ENCODE peak calls at places on chromosomes 11 and 22, in four cellular contexts. One of them, this sample, is unnamed.

GRCh38 chr11:65414776-65415498 is 7.7 kb upstream of the NEAT1 start:
- DNase-seq in CD8-positive, alpha-beta memory T cell: no peak
- DNase-seq in neural crest cell: no peak
- DNase-seq in upper lobe of right lung: peak
- DNase-seq in this sample: no peak

GRCh38 chr11:2798951-2799761 is 86.4 kb downstream of the CDKN1C start:
- DNase-seq in neural crest cell: no peak
- DNase-seq in upper lobe of right lung: peak
- DNase-seq in CD8-positive, alpha-beta memory T cell: no peak
- DNase-seq in this sample: peak

GRCh38 chr11:73306069-73306468 is 2.0 kb upstream of the ARHGEF17 start:
- DNase-seq in upper lobe of right lung: no peak
- DNase-seq in neural crest cell: no peak
- DNase-seq in CD8-positive, alpha-beta memory T cell: no peak
- DNase-seq in this sample: no peak

GRCh38 chr22:32309585-32310251 is 47.9 kb upstream of the RFPL3 start:
- DNase-seq in upper lobe of right lung: no peak
- DNase-seq in CD8-positive, alpha-beta memory T cell: no peak
- DNase-seq in neural crest cell: no peak
- DNase-seq in this sample: no peak

GRCh38 chr11:65083134-65083833 is 556 bp downstream of the CDCA5 start:
- DNase-seq in CD8-positive, alpha-beta memory T cell: no peak
- DNase-seq in upper lobe of right lung: no peak
- DNase-seq in neural crest cell: no peak
- DNase-seq in this sample: no peak

GRCh38 chr11:36488096-36488495 is 22.0 kb downstream of the TRAF6 start:
- DNase-seq in CD8-positive, alpha-beta memory T cell: no peak
- DNase-seq in upper lobe of right lung: no peak
- DNase-seq in neural crest cell: no peak
- DNase-seq in this sample: no peak

GRCh38 chr11:76207642-76208378 is 1.5 kb upstream of the WNT11 start:
- DNase-seq in upper lobe of right lung: peak
- DNase-seq in CD8-positive, alpha-beta memory T cell: peak
- DNase-seq in neural crest cell: peak
- DNase-seq in this sample: peak

GRCh38 chr11:63417174-63417852 is 47.7 kb downstream of the SLC22A9 start:
- DNase-seq in neural crest cell: no peak
- DNase-seq in CD8-positive, alpha-beta memory T cell: no peak
- DNase-seq in upper lobe of right lung: no peak
- DNase-seq in this sample: no peak

GRCh38 chr22:37401401-37401859 is 25.8 kb downstream of the ELFN2 start:
- DNase-seq in neural crest cell: no peak
- DNase-seq in upper lobe of right lung: no peak
- DNase-seq in CD8-positive, alpha-beta memory T cell: no peak
- DNase-seq in this sample: no peak

GRCh38 chr11:108368134-108368533 is 99.2 kb downstream of the C11orf65 start:
- DNase-seq in CD8-positive, alpha-beta memory T cell: no peak
- DNase-seq in upper lobe of right lung: no peak
- DNase-seq in neural crest cell: no peak
- DNase-seq in this sample: no peak

GRCh38 chr11:69524991-69525411 is 43.5 kb downstream of the LINC01488 start:
- DNase-seq in CD8-positive, alpha-beta memory T cell: no peak
- DNase-seq in neural crest cell: no peak
- DNase-seq in upper lobe of right lung: peak
- DNase-seq in this sample: no peak

GRCh38 chr22:46070722-46071450 is 79.4 kb upstream of the PPARA start:
- DNase-seq in upper lobe of right lung: peak
- DNase-seq in neural crest cell: no peak
- DNase-seq in CD8-positive, alpha-beta memory T cell: peak
- DNase-seq in this sample: peak

GRCh38 chr22:44192098-44192810 is 11.5 kb downstream of the PARVG start:
- DNase-seq in CD8-positive, alpha-beta memory T cell: peak
- DNase-seq in neural crest cell: peak
- DNase-seq in upper lobe of right lung: no peak
- DNase-seq in this sample: peak

GRCh38 chr22:44646668-44647067 is 55.3 kb upstream of the PRR5 start:
- DNase-seq in upper lobe of right lung: no peak
- DNase-seq in neural crest cell: no peak
- DNase-seq in CD8-positive, alpha-beta memory T cell: no peak
- DNase-seq in this sample: no peak

GRCh38 chr22:47850644-47851151 is 1088.2 kb downstream of the TBC1D22A start:
- DNase-seq in CD8-positive, alpha-beta memory T cell: no peak
- DNase-seq in neural crest cell: no peak
- DNase-seq in upper lobe of right lung: no peak
- DNase-seq in this sample: no peak

GRCh38 chr11:69241844-69242582 is 51.9 kb upstream of the MYEOV start:
- DNase-seq in CD8-positive, alpha-beta memory T cell: peak
- DNase-seq in neural crest cell: no peak
- DNase-seq in upper lobe of right lung: no peak
- DNase-seq in this sample: no peak

GRCh38 chr11:72778535-72779494 is 15.0 kb downstream of the STARD10 start:
- DNase-seq in upper lobe of right lung: no peak
- DNase-seq in CD8-positive, alpha-beta memory T cell: no peak
- DNase-seq in neural crest cell: no peak
- DNase-seq in this sample: no peak

GRCh38 chr11:130762342-130763037 is 153.8 kb downstream of the SNX19 start:
- DNase-seq in CD8-positive, alpha-beta memory T cell: no peak
- DNase-seq in upper lobe of right lung: no peak
- DNase-seq in neural crest cell: no peak
- DNase-seq in this sample: no peak

GRCh38 chr22:47344414-47344813 is 582.0 kb downstream of the TBC1D22A start:
- DNase-seq in neural crest cell: no peak
- DNase-seq in CD8-positive, alpha-beta memory T cell: no peak
- DNase-seq in upper lobe of right lung: no peak
- DNase-seq in this sample: no peak

GRCh38 chr22:35688913-35689675 is 28.6 kb upstream of the APOL5 start:
- DNase-seq in neural crest cell: no peak
- DNase-seq in CD8-positive, alpha-beta memory T cell: no peak
- DNase-seq in upper lobe of right lung: no peak
- DNase-seq in this sample: no peak

GRCh38 chr11:72066855-72067254 is 13.5 kb downstream of the NUMA1 start:
- DNase-seq in CD8-positive, alpha-beta memory T cell: no peak
- DNase-seq in upper lobe of right lung: no peak
- DNase-seq in neural crest cell: no peak
- DNase-seq in this sample: no peak

GRCh38 chr22:48414662-48415061 is 1413.0 kb downstream of the BRD1 start:
- DNase-seq in upper lobe of right lung: peak
- DNase-seq in neural crest cell: no peak
- DNase-seq in CD8-positive, alpha-beta memory T cell: no peak
- DNase-seq in this sample: no peak

GRCh38 chr11:14544611-14545010 is 24.4 kb upstream of the PSMA1 start:
- DNase-seq in CD8-positive, alpha-beta memory T cell: no peak
- DNase-seq in neural crest cell: no peak
- DNase-seq in upper lobe of right lung: no peak
- DNase-seq in this sample: no peak

GRCh38 chr11:115958089-115959000 is 454.1 kb upstream of the CADM1 start:
- DNase-seq in neural crest cell: no peak
- DNase-seq in CD8-positive, alpha-beta memory T cell: no peak
- DNase-seq in upper lobe of right lung: no peak
- DNase-seq in this sample: no peak

GRCh38 chr11:34466802-34467488 is 28.2 kb downstream of the CAT start:
- DNase-seq in CD8-positive, alpha-beta memory T cell: no peak
- DNase-seq in upper lobe of right lung: no peak
- DNase-seq in neural crest cell: no peak
- DNase-seq in this sample: no peak

GRCh38 chr11:70323811-70324210 is 53.3 kb downstream of the PPFIA1 start:
- DNase-seq in neural crest cell: no peak
- DNase-seq in CD8-positive, alpha-beta memory T cell: no peak
- DNase-seq in upper lobe of right lung: no peak
- DNase-seq in this sample: no peak

GRCh38 chr11:24747275-24748251 is 250.7 kb downstream of the LUZP2 start:
- DNase-seq in CD8-positive, alpha-beta memory T cell: no peak
- DNase-seq in neural crest cell: no peak
- DNase-seq in upper lobe of right lung: no peak
- DNase-seq in this sample: no peak

GRCh38 chr11:65506316-65506769 is 7.5 kb downstream of the MALAT1 start:
- DNase-seq in upper lobe of right lung: no peak
- DNase-seq in neural crest cell: no peak
- DNase-seq in CD8-positive, alpha-beta memory T cell: peak
- DNase-seq in this sample: no peak

GRCh38 chr11:89441606-89442005 is 49.6 kb downstream of the NOX4 start:
- DNase-seq in upper lobe of right lung: no peak
- DNase-seq in neural crest cell: no peak
- DNase-seq in CD8-positive, alpha-beta memory T cell: no peak
- DNase-seq in this sample: no peak

GRCh38 chr11:95692526-95693270 is 96.9 kb downstream of the FAM76B start:
- DNase-seq in CD8-positive, alpha-beta memory T cell: no peak
- DNase-seq in neural crest cell: no peak
- DNase-seq in upper lobe of right lung: no peak
- DNase-seq in this sample: no peak

GRCh38 chr11:32478277-32478731 is 43.0 kb upstream of the WT1 start:
- DNase-seq in CD8-positive, alpha-beta memory T cell: no peak
- DNase-seq in neural crest cell: no peak
- DNase-seq in upper lobe of right lung: no peak
- DNase-seq in this sample: no peak

GRCh38 chr22:47923011-47923427 is 1160.6 kb downstream of the TBC1D22A start:
- DNase-seq in neural crest cell: no peak
- DNase-seq in upper lobe of right lung: no peak
- DNase-seq in CD8-positive, alpha-beta memory T cell: no peak
- DNase-seq in this sample: no peak

GRCh38 chr22:39309364-39309861 is 10.0 kb downstream of the RPL3 start:
- DNase-seq in CD8-positive, alpha-beta memory T cell: no peak
- DNase-seq in upper lobe of right lung: no peak
- DNase-seq in neural crest cell: no peak
- DNase-seq in this sample: no peak

GRCh38 chr11:43579171-43579918 is 101.2 kb upstream of the HSD17B12 start:
- DNase-seq in neural crest cell: no peak
- DNase-seq in upper lobe of right lung: no peak
- DNase-seq in CD8-positive, alpha-beta memory T cell: no peak
- DNase-seq in this sample: no peak

GRCh38 chr11:44016129-44016528 is 31.7 kb upstream of the ACCSL start:
- DNase-seq in upper lobe of right lung: no peak
- DNase-seq in CD8-positive, alpha-beta memory T cell: no peak
- DNase-seq in neural crest cell: no peak
- DNase-seq in this sample: no peak

GRCh38 chr22:43852605-43853327 is 9.5 kb downstream of the SULT4A1 start:
- DNase-seq in CD8-positive, alpha-beta memory T cell: no peak
- DNase-seq in upper lobe of right lung: no peak
- DNase-seq in neural crest cell: no peak
- DNase-seq in this sample: no peak

GRCh38 chr11:47148274-47148673 is 28.4 kb downstream of the ARFGAP2 start:
- DNase-seq in upper lobe of right lung: no peak
- DNase-seq in neural crest cell: no peak
- DNase-seq in CD8-positive, alpha-beta memory T cell: no peak
- DNase-seq in this sample: no peak

GRCh38 chr22:35440129-35440528 is 40.2 kb downstream of the MCM5 start:
- DNase-seq in upper lobe of right lung: no peak
- DNase-seq in neural crest cell: no peak
- DNase-seq in CD8-positive, alpha-beta memory T cell: no peak
- DNase-seq in this sample: no peak

GRCh38 chr11:67058506-67058905 is 1.9 kb downstream of the RHOD start:
- DNase-seq in neural crest cell: no peak
- DNase-seq in upper lobe of right lung: no peak
- DNase-seq in CD8-positive, alpha-beta memory T cell: no peak
- DNase-seq in this sample: no peak